ENCODE peak calls at places on chromosome 11, in seven cellular contexts. J, Q, M, E, I, K and Z are unnamed samples.

GRCh38 chr11:131284041-131284440 is 86.4 kb upstream of the NTM start:
- DNase-seq in I (no peak), J (no peak), Q (no peak), E (no peak), M (no peak), K (no peak), Z (no peak)

GRCh38 chr11:120532511-120533196 is 21.1 kb downstream of the GRIK4 start:
- DNase-seq in M (no peak), K (no peak), E (no peak), I (no peak), J (no peak), Q (no peak), Z (no peak)

GRCh38 chr11:71305041-71305440 is 52.7 kb upstream of the SHANK2 start:
- DNase-seq in J (no peak), E (no peak), Q (no peak), M (no peak), K (no peak), I (no peak), Z (no peak)

GRCh38 chr11:46906596-46906995 is 11.8 kb downstream of the LRP4 start:
- DNase-seq in K (no peak), E (peak; percentile 40), Q (no peak), J (no peak), I (no peak), M (no peak), Z (no peak)

GRCh38 chr11:88179141-88179540 is 3.9 kb upstream of the RAB38 start:
- DNase-seq in E (no peak), I (peak; percentile 48), K (no peak), M (no peak), Q (no peak), J (no peak), Z (no peak)

GRCh38 chr11:20010106-20010860 is 150.0 kb downstream of the DBX1 start:
- DNase-seq in J (no peak), E (no peak), K (no peak), Q (no peak), I (no peak), M (no peak), Z (no peak)

GRCh38 chr11:117187799-117188481 is 9.4 kb downstream of the SIDT2 start:
- DNase-seq in J (no peak), M (no peak), K (no peak), E (no peak), I (no peak), Q (no peak), Z (no peak)

GRCh38 chr11:10908215-10908990 is 50.5 kb upstream of the ZBED5 start:
- DNase-seq in Q (no peak), I (no peak), K (no peak), J (no peak), M (no peak), E (peak; percentile 62), Z (no peak)

GRCh38 chr11:76723142-76723541 is 52.6 kb upstream of the LRRC32 start:
- DNase-seq in Q (no peak), J (no peak), E (no peak), I (no peak), K (no peak), M (no peak), Z (no peak)

GRCh38 chr11:72643547-72643946 is 30.7 kb downstream of the PDE2A start:
- DNase-seq in J (no peak), K (no peak), Q (no peak), E (peak; percentile 8), I (no peak), M (no peak), Z (no peak)

GRCh38 chr11:70926543-70926942 is 325.8 kb downstream of the SHANK2 start:
- DNase-seq in I (no peak), K (no peak), E (no peak), Q (no peak), M (no peak), J (no peak), Z (no peak)

GRCh38 chr11:120184371-120184945 is 26.4 kb upstream of the OAF start:
- DNase-seq in K (no peak), M (no peak), I (no peak), J (no peak), E (no peak), Q (no peak), Z (peak; percentile 53)

GRCh38 chr11:94342250-94342649 is 37.9 kb downstream of the IZUMO1R start:
- DNase-seq in Q (no peak), M (no peak), I (no peak), J (no peak), K (no peak), E (no peak), Z (no peak)

GRCh38 chr11:18721576-18722292 is 4.3 kb downstream of the IGSF22 start:
- DNase-seq in Q (peak; percentile 48), I (peak; percentile 54), J (no peak), E (no peak), M (peak; percentile 20), K (peak; percentile 58), Z (peak; percentile 77)

GRCh38 chr11:46079662-46080061 is 41.6 kb downstream of the PHF21A start:
- DNase-seq in Q (no peak), I (no peak), E (no peak), K (no peak), J (no peak), M (no peak), Z (no peak)

GRCh38 chr11:91326751-91327150 is 897.9 kb upstream of the FAT3 start:
- DNase-seq in Q (no peak), I (no peak), J (no peak), M (no peak), K (no peak), E (no peak), Z (no peak)